ENCODE peak calls at places on chromosome 15, in six cellular contexts. O is colonic mucosa, X is AG04450, Z is RWPE2, C is Peyer's patch, P is BJ. K is an unnamed sample.

GRCh38 chr15:62847900-62848489 is 194.6 kb upstream of the TPM1 start:
- DNase-seq in O (peak), C (peak), Z (peak), X (no peak), P (no peak), K (peak)

GRCh38 chr15:31461911-31462480 is 135.4 kb downstream of the KLF13 start:
- DNase-seq in Z (peak), P (no peak), O (no peak), C (peak), X (no peak), K (no peak)

GRCh38 chr15:68706256-68706655 is 114.4 kb downstream of the ANP32A start:
- DNase-seq in Z (no peak), C (no peak), O (no peak), P (no peak), X (no peak), K (no peak)

GRCh38 chr15:34374816-34375215 is 7.8 kb upstream of the LPCAT4 start:
- DNase-seq in P (no peak), C (no peak), X (no peak), Z (no peak), O (no peak), K (no peak)

GRCh38 chr15:51181221-51181620 is 86.5 kb upstream of the TNFAIP8L3 start:
- DNase-seq in P (no peak), C (no peak), Z (no peak), O (no peak), X (no peak), K (no peak)

GRCh38 chr15:83289160-83289559 is 4.7 kb upstream of the BNC1 start:
- DNase-seq in O (no peak), C (no peak), P (no peak), Z (no peak), X (no peak), K (no peak)

GRCh38 chr15:91921188-91921820 is 67.8 kb downstream of the SLCO3A1 start:
- DNase-seq in X (no peak), P (no peak), O (no peak), Z (no peak), C (no peak), K (no peak)

GRCh38 chr15:41804920-41805666 is 22.8 kb upstream of the JMJD7 start:
- DNase-seq in C (no peak), Z (no peak), P (no peak), X (no peak), O (no peak), K (no peak)

GRCh38 chr15:31298707-31299172 is 27.9 kb upstream of the KLF13 start:
- DNase-seq in X (no peak), Z (peak), O (no peak), P (no peak), C (peak), K (no peak)

GRCh38 chr15:68499620-68500312 is 67.8 kb upstream of the ITGA11 start:
- DNase-seq in P (no peak), C (no peak), O (no peak), X (no peak), Z (no peak), K (no peak)

GRCh38 chr15:79849789-79850188 is 47.0 kb downstream of the MTHFS start:
- DNase-seq in P (no peak), O (peak), C (no peak), X (no peak), Z (no peak), K (no peak)

GRCh38 chr15:52336530-52336929 is 40.9 kb upstream of the MYO5C start:
- DNase-seq in P (no peak), C (no peak), X (no peak), Z (no peak), O (peak), K (no peak)
- TF ChIP-seq CTCF in P (no peak), C (no peak), X (no peak), Z (peak), O (no peak), K (no peak)

GRCh38 chr15:100384108-100384410 is 42.3 kb upstream of the ADAMTS17 start:
- DNase-seq in Z (no peak), O (no peak), P (no peak), X (no peak), C (no peak), K (no peak)

GRCh38 chr15:100385300-100385699 is 43.5 kb upstream of the ADAMTS17 start:
- DNase-seq in X (no peak), C (no peak), O (no peak), Z (no peak), P (no peak), K (no peak)

DNA sequence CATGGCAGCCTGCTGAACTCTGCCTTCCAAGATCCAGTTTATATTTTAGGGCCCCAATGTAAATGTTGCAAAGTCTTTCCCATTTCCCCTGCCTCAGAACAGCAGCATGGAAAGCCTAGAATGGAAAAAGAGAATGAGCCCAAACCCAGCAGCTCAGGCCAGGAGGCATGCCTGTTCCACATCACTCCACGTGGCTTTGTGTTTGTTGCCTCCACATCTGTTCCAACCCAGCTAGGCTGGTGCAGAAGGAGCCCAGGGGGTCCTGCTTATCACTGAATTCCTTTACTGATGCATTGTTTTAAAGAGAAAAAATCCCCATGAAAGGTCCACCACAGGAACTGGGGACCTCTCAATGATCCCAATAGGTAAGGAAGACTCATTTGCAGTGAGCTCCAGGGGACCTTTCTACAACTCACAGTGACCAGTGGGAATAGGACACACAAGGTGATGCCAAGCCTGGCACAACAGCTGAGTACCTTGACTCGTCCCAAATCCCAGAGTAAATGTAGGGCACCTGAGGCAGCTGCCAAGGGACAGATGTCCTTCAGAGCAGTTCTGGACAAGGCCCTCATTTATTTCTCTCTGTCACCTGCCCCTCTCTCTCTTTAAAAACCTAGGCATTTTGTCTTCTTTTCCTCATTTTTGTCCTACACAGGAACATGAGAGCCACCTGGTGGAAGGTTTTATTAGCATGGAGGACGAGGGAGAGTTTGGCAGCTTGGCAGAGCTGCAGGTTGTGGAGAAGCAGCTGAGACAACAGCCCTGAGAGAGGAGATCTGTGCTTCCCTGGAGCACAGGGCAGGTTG is 41.7 kb upstream of the ADAMTS17 start:
- DNase-seq in P (no peak), X (no peak), O (peak), C (no peak), Z (no peak), K (no peak)
- TF ChIP-seq CTCF in P (no peak), X (peak), O (peak), C (no peak), Z (peak), K (no peak)

GRCh38 chr15:49370782-49371181 is 52.3 kb upstream of the FGF7 start:
- DNase-seq in C (no peak), O (no peak), Z (no peak), P (no peak), X (no peak), K (no peak)
- TF ChIP-seq CTCF in C (no peak), O (no peak), Z (peak), P (peak), X (peak), K (no peak)

DNA sequence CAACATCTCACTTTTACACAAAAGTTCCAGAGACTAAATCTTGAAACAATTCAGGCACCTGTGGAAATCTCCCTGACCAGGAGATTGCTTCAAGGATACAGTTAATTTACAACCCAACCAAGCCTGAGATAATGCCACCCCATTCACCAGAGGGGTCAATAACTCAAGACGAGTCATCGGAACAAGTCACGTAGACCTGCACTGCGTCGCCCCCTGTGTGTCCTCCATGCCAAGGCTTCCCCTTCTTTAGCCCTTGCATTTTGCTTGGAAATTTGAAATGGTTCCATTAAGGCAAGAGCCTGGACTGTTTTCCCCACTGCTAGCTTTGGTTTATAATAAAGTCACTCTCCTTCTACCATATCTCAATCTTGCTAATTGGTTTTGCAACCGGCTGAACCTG is 129.0 kb upstream of the NEO1 start:
- DNase-seq in P (no peak), Z (no peak), X (no peak), O (no peak), C (no peak), K (no peak)
- TF ChIP-seq CTCF in P (no peak), Z (no peak), X (no peak), O (no peak), C (no peak), K (no peak)

DNA sequence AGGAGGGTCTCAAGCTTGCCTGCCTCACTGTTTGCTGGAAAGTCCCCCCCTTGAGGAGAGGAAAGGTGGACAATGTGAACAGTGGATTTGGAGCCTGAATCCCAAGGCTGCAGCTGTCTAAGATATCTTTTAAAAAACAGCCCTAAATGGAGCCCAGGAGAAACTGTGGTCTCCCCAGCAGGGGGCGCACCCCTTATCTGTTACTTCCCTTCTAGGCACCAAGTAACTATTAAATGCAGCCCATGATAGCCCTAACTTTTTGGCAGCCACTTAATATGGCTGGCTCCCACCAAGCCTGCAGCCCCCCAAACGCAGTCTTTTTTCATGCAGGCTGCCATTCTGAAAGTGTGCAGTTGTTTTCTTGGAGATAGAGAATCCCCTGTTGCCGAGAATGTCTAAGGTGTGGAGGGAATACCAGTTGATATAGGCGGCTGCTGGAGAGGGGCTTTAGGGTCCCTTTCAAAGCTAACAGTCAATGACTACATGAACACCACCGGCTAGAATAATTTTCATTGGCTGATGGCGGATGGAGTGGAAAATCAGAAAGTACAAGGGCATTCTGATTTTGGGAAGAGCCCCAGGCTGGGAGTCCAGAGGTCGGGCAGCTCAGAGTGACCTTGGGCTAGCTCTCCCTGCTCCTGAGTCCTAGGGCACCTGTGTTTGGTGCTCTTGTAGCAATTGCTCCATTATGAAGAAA is 1.3 kb downstream of the RHCG start:
- DNase-seq in O (peak), Z (peak), X (no peak), P (no peak), C (peak), K (no peak)
- TF ChIP-seq CTCF in O (peak), Z (peak), X (peak), P (peak), C (no peak), K (no peak)

GRCh38 chr15:75206006-75206405 is 4.3 kb downstream of the C15orf39 start:
- DNase-seq in C (no peak), Z (peak), X (no peak), P (no peak), O (no peak), K (no peak)

GRCh38 chr15:75203017-75203907 is 1.6 kb downstream of the C15orf39 start:
- DNase-seq in X (no peak), P (no peak), O (peak), Z (peak), C (no peak), K (no peak)

GRCh38 chr15:75203908-75204263 is 2.2 kb downstream of the C15orf39 start:
- DNase-seq in O (no peak), Z (no peak), C (no peak), P (no peak), X (no peak), K (no peak)

GRCh38 chr15:75205064-75205395 is 3.3 kb downstream of the C15orf39 start:
- DNase-seq in O (no peak), X (no peak), Z (no peak), P (no peak), C (no peak), K (no peak)

DNA sequence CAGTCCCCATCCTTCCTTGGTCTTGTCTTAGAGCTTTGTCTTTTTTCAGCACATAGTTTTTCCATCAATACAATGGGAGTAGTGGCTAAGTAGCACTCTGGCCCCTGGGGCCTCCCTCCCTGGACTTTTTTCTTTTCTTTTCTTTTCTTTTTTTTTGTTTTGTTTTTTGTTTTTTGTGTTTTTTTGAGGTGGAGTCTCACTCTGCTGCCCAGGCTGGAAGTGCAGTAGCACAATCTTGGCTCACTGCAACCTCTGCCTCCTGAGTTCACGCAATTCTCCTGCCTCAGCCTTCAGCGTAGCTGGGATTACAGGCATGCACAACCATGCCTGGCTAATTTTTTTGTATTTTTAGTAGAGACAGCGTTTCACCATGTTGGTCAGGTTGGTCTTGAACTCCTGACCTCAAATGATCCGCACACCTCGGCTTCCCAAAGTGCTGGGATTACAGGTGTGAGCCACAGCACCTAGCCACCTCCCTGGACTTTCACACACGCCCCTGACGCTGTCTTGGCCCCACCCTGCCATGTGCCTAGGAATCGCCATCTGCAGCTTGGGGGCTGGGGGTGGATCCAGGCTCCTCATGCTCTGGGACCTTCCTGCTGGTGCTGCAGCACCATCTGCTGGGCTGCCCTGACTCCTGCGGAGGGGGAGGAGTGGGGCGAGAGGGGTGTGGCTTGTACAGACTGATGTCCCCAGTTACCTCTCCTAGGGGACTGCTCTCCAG is 2.8 kb downstream of the C15orf39 start:
- DNase-seq in Z (peak), P (peak), O (peak), X (peak), C (peak), K (peak)
- TF ChIP-seq CTCF in Z (peak), P (peak), O (peak), X (peak), C (peak), K (peak)

DNA sequence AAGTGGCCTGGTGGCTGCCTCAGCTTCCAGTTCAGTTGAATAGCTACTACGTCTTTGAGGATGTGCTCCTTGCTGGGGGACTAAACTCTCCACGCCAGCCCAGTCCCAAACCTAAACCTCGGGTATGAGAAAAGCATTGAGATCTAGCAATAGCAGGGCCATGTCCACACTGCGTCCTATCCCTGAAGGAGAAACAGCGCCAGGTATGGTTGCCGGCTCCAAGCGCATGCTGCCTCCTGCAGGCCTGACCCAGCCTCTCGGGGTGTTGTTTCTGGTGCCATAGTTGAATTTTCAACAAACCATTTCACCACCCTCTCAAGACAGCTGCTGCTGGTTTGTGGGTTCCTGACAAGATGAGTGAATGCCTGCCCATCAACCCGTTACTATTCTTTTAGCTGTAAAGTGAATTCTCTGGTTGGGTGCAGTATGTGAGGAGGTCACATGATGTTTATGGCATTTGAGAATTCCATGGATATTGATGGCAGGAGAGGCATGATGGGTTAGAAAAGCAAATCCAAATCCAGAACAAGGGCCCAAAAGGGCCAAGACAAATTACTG is 13.0 kb upstream of the SLC28A1 start:
- DNase-seq in Z (no peak), X (no peak), P (no peak), C (no peak), O (no peak), K (no peak)
- TF ChIP-seq CTCF in Z (peak), X (no peak), P (no peak), C (no peak), O (no peak), K (no peak)

GRCh38 chr15:29942144-29942543 is 119.9 kb upstream of the TJP1 start:
- DNase-seq in O (no peak), C (no peak), X (no peak), P (no peak), Z (no peak), K (no peak)

GRCh38 chr15:29939404-29939803 is 117.1 kb upstream of the TJP1 start:
- DNase-seq in O (no peak), Z (no peak), P (no peak), C (no peak), X (no peak), K (no peak)

GRCh38 chr15:29937956-29938355 is 115.7 kb upstream of the TJP1 start:
- DNase-seq in P (no peak), O (no peak), X (peak), C (no peak), Z (no peak), K (no peak)

GRCh38 chr15:29936353-29937049 is 114.2 kb upstream of the TJP1 start:
- DNase-seq in C (no peak), X (no peak), P (no peak), O (no peak), Z (peak), K (no peak)

GRCh38 chr15:29938701-29939340 is 116.6 kb upstream of the TJP1 start:
- DNase-seq in P (no peak), X (no peak), O (no peak), C (no peak), Z (no peak), K (no peak)
- TF ChIP-seq CTCF in P (peak), X (peak), O (no peak), C (no peak), Z (peak), K (no peak)